ENCODE peak calls at places on chromosomes 11 and 22, in seven cellular contexts. W is A549, U is transverse colon, E is breast epithelium, T is stomach, C is heart right ventricle, L is IMR-90. R is an unnamed sample. For H3K9me3, the result is how much of the 10 kb centered on the place peaks cover.

GRCh38 chr11:131694526-131695424 is 324.4 kb downstream of the NTM start:
- DNase-seq in C (peak), L (peak), U (peak), W (peak), T (peak), E (peak), R (peak)

GRCh38 chr22:37244114-37244921 is at the start of gene RAC2:
- DNase-seq in E (peak), C (peak), U (peak), W (no peak), L (peak), T (peak), R (peak)

GRCh38 chr11:27468209-27468608 is 4.4 kb downstream of the LGR4 start:
- DNase-seq in L (peak), U (no peak), C (no peak), W (peak), T (no peak), E (no peak), R (no peak)

GRCh38 chr22:27718186-27719032 is 83.1 kb downstream of the MN1 start:
- DNase-seq in L (peak), U (peak), E (peak), W (peak), C (peak), T (peak), R (peak)

GRCh38 chr11:18726040-18726439 is at the start of gene IGSF22:
- DNase-seq in T (no peak), C (no peak), U (no peak), E (no peak), W (no peak), L (no peak), R (no peak)

GRCh38 chr11:68142028-68142412 is 20.8 kb upstream of the CHKA start:
- DNase-seq in T (peak), L (no peak), E (peak), C (no peak), U (no peak), W (no peak), R (no peak)

GRCh38 chr11:31968774-31969433 is 122.0 kb upstream of the RCN1 start:
- DNase-seq in U (no peak), E (no peak), C (peak), L (peak), T (no peak), W (no peak), R (no peak)

GRCh38 chr22:45978275-45978713 is 1.3 kb upstream of the WNT7B start:
- DNase-seq in W (no peak), E (no peak), L (no peak), C (no peak), T (no peak), U (no peak), R (no peak)

GRCh38 chr22:38481162-38481870 is 13.4 kb downstream of the KDELR3 start:
- DNase-seq in T (no peak), U (no peak), E (no peak), C (no peak), L (no peak), W (no peak), R (no peak)

GRCh38 chr11:67356867-67357561 is 3.7 kb upstream of the POLD4 start:
- DNase-seq in C (peak), U (peak), L (peak), T (peak), E (no peak), W (peak), R (peak)

GRCh38 chr11:34345991-34346480 is 11.8 kb downstream of the ABTB2 start:
- DNase-seq in T (no peak), C (peak), L (peak), E (no peak), W (no peak), U (no peak), R (no peak)

GRCh38 chr11:34344410-34345011 is 13.3 kb downstream of the ABTB2 start:
- DNase-seq in W (no peak), U (no peak), L (no peak), E (no peak), T (no peak), C (no peak), R (no peak)

GRCh38 chr11:34348919-34349318 is 8.9 kb downstream of the ABTB2 start:
- DNase-seq in E (no peak), C (no peak), T (no peak), W (no peak), U (no peak), L (peak), R (no peak)

GRCh38 chr11:34345012-34345804 is 12.6 kb downstream of the ABTB2 start:
- DNase-seq in U (no peak), W (peak), E (peak), T (peak), L (peak), C (no peak), R (peak)

DNA sequence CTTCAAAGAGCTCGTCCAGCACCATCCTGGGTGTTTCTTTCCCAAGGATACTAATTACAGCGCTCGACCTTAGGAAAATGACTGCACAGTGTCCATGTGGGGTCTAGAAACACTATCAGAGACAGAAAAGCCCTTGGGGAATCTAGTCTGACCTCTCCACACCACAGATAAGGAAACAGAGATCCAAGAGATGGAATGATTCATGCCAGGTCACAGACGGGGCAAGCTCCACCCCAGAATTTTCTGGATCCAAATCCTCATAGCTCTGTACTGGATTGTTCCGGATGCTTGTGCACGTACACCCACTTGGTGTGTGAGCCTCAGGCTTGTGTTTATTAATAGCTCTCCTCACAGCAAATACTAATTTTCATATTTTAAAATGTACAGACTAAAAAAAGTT is 11.3 kb downstream of the ABTB2 start:
- DNase-seq in C (no peak), T (no peak), W (peak), E (no peak), U (no peak), L (no peak), R (no peak)
- H3K4me3 ChIP-seq in C (no peak), T (no peak), W (peak), E (no peak), U (no peak), L (no peak), R (no peak)

GRCh38 chr11:135073444-135073843 is 661.4 kb upstream of the B3GAT1 start:
- DNase-seq in E (no peak), T (no peak), W (no peak), L (no peak), C (no peak), U (no peak), R (no peak)

GRCh38 chr11:135069884-135070283 is 657.8 kb upstream of the B3GAT1 start:
- DNase-seq in T (no peak), U (no peak), W (peak), E (no peak), L (peak), C (no peak), R (no peak)

GRCh38 chr11:135075740-135076139 is 663.7 kb upstream of the B3GAT1 start:
- DNase-seq in U (peak), C (no peak), W (peak), L (peak), T (peak), E (peak), R (peak)

GRCh38 chr11:135073870-135074269 is 661.8 kb upstream of the B3GAT1 start:
- DNase-seq in C (no peak), E (no peak), U (no peak), T (no peak), L (no peak), W (no peak), R (no peak)

DNA sequence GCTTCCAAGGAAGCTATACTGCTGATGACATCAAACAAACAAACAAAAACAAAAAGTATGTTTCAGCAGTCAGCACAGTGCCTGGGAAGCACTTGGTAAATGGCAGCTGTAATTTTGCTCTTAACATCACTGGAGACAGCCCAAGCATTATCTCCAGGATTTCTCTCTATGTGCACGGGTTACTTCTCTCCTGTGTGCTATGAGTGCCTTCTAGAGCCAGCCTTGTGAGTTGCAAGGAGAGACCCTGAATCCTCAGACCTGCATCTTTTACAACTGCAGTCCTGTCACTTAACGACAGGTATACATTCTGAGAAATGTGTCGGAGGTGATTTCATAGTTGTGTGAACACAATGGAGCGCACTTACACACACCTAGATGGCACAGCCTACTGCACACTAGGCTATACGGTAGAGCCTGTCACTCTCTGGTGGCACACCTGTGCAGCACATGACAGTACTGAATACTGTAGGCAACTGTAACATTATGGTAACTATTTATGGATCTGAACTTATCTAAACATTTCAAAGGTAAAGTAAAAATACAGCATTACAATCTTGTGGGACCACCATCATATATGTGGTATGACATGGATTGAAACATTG is 662.5 kb upstream of the B3GAT1 start:
- DNase-seq in T (no peak), C (no peak), E (no peak), L (no peak), U (no peak), W (no peak), R (no peak)
- TF ChIP-seq CTCF in T (no peak), C (peak), E (no peak), L (no peak), U (no peak), W (no peak), R (no peak)

DNA sequence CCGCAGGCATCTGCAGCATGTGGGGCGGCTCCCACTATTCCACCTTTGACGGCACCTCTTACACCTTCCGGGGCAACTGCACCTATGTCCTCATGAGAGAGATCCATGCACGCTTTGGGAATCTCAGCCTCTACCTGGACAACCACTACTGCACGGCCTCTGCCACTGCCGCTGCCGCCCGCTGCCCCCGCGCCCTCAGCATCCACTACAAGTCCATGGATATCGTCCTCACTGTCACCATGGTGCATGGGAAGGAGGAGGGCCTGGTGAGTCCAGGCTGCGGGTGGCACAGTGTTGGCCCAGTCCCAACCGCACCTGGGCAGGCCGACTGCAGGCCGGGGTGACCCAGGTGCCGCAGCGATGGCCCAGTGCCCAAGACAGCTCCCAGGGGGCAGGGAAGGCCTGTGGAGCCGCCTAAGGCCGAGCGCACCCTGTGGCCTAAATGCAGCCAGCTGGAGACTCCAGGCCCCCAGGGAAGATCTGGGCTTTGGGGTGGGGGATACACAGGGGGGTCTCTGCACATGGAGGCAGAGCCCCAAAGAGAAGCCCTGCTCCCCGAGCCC is 31.3 kb downstream of the MUC5B start:
- DNase-seq in W (no peak), E (no peak), U (no peak), L (no peak), T (no peak), C (no peak), R (no peak)
- H3K9me3 ChIP-seq in W (under half), E (under half), U (under half), L (under half), T (under half), C (under half), R (under half)

GRCh38 chr11:64893194-64894069 is 15.0 kb upstream of the EHD1 start:
- DNase-seq in L (no peak), T (peak), W (peak), C (no peak), E (no peak), U (peak), R (peak)
- H3K4me3 ChIP-seq in L (no peak), T (peak), W (peak), C (no peak), E (no peak), U (peak), R (peak)

GRCh38 chr11:47329431-47329993 is 23.0 kb downstream of the MYBPC3 start:
- DNase-seq in L (no peak), C (no peak), T (no peak), W (no peak), U (no peak), E (no peak), R (no peak)

GRCh38 chr11:47327025-47327424 is 25.5 kb downstream of the MYBPC3 start:
- DNase-seq in E (no peak), L (no peak), C (no peak), T (no peak), U (no peak), W (no peak), R (no peak)

GRCh38 chr11:47330002-47330911 is 22.2 kb downstream of the MYBPC3 start:
- DNase-seq in C (peak), E (no peak), U (no peak), W (no peak), T (peak), L (peak), R (no peak)

GRCh38 chr11:47327949-47328348 is 24.6 kb downstream of the MYBPC3 start:
- DNase-seq in U (no peak), C (no peak), L (no peak), T (no peak), W (no peak), E (no peak), R (no peak)

GRCh38 chr11:47328449-47329390 is 23.8 kb downstream of the MYBPC3 start:
- DNase-seq in E (no peak), U (no peak), L (no peak), W (no peak), T (no peak), C (no peak), R (no peak)
- TF ChIP-seq CTCF in E (no peak), U (no peak), L (no peak), W (no peak), T (no peak), C (no peak), R (no peak)

GRCh38 chr22:19923914-19924513 is 17.6 kb upstream of the COMT start:
- DNase-seq in U (no peak), E (no peak), T (no peak), C (no peak), L (no peak), W (no peak), R (no peak)
- H3K9me3 ChIP-seq in U (under half), E (under half), T (under half), C (under half), L (under half), W (under half), R (under half)

R was measured in colonic mucosa.